ENCODE peak calls at places on chromosomes 4 and X, in seven cellular contexts. One of them, this sample, is unnamed.

GRCh38 chr4:155392486-155393184 is 15.9 kb upstream of the MAP9 start:
- DNase-seq in HCT116: peak; percentile 61
- DNase-seq in IMR-90: peak; percentile 84
- DNase-seq in K562: no peak
- DNase-seq in HepG2: peak; percentile 7
- DNase-seq in GM12878: no peak
- DNase-seq in H1: no peak
- DNase-seq in this sample: no peak

GRCh38 chr4:73885570-73886230 is 16.5 kb downstream of the CXCL1 start:
- DNase-seq in HCT116: no peak
- DNase-seq in IMR-90: no peak
- DNase-seq in K562: peak; percentile 31
- DNase-seq in HepG2: no peak
- DNase-seq in GM12878: no peak
- DNase-seq in H1: no peak
- DNase-seq in this sample: no peak

GRCh38 chr4:8854866-8855265 is 16.8 kb downstream of the HMX1 start:
- DNase-seq in HCT116: no peak
- DNase-seq in IMR-90: peak; percentile 24
- DNase-seq in K562: no peak
- DNase-seq in HepG2: no peak
- DNase-seq in GM12878: no peak
- DNase-seq in H1: no peak
- DNase-seq in this sample: no peak

GRCh38 chr4:4423706-4424498 is 37.0 kb downstream of the NSG1 start:
- DNase-seq in HCT116: no peak
- DNase-seq in IMR-90: no peak
- DNase-seq in K562: no peak
- DNase-seq in HepG2: no peak
- DNase-seq in GM12878: no peak
- DNase-seq in H1: no peak
- DNase-seq in this sample: no peak

GRCh38 chrX:148259990-148260389 is 240.4 kb upstream of the AFF2 start:
- DNase-seq in HCT116: no peak
- DNase-seq in IMR-90: no peak
- DNase-seq in K562: no peak
- DNase-seq in HepG2: no peak
- DNase-seq in GM12878: no peak
- DNase-seq in H1: no peak
- DNase-seq in this sample: no peak

GRCh38 chr4:122480023-122480422 is 23.5 kb upstream of the IL2 start:
- DNase-seq in HCT116: no peak
- DNase-seq in IMR-90: peak; percentile 44
- DNase-seq in K562: peak; percentile 63
- DNase-seq in HepG2: peak; percentile 8
- DNase-seq in GM12878: no peak
- DNase-seq in H1: no peak
- DNase-seq in this sample: no peak

GRCh38 chrX:1657367-1658082 is 42.7 kb downstream of the ASMT start:
- DNase-seq in HCT116: no peak
- DNase-seq in IMR-90: no peak
- DNase-seq in K562: no peak
- DNase-seq in HepG2: no peak
- DNase-seq in GM12878: peak; percentile 62
- DNase-seq in H1: no peak
- DNase-seq in this sample: no peak

GRCh38 chr4:149112109-149112508 is 669.9 kb upstream of the NR3C2 start:
- DNase-seq in HCT116: no peak
- DNase-seq in IMR-90: no peak
- DNase-seq in K562: no peak
- DNase-seq in HepG2: no peak
- DNase-seq in GM12878: no peak
- DNase-seq in H1: no peak
- DNase-seq in this sample: no peak

GRCh38 chr4:15864771-15865566 is 73.6 kb downstream of the FGFBP1 start:
- DNase-seq in HCT116: no peak
- DNase-seq in IMR-90: no peak
- DNase-seq in K562: no peak
- DNase-seq in HepG2: no peak
- DNase-seq in GM12878: no peak
- DNase-seq in H1: no peak
- DNase-seq in this sample: no peak

GRCh38 chr4:24801136-24801855 is 5.9 kb downstream of the SOD3 start:
- DNase-seq in HCT116: no peak
- DNase-seq in IMR-90: no peak
- DNase-seq in K562: no peak
- DNase-seq in HepG2: no peak
- DNase-seq in GM12878: no peak
- DNase-seq in H1: no peak
- DNase-seq in this sample: no peak

GRCh38 chr4:13522282-13523104 is 21.8 kb downstream of the NKX3-2 start:
- DNase-seq in HCT116: no peak
- DNase-seq in IMR-90: no peak
- DNase-seq in K562: no peak
- DNase-seq in HepG2: no peak
- DNase-seq in GM12878: no peak
- DNase-seq in H1: no peak
- DNase-seq in this sample: peak; percentile 39

DNA sequence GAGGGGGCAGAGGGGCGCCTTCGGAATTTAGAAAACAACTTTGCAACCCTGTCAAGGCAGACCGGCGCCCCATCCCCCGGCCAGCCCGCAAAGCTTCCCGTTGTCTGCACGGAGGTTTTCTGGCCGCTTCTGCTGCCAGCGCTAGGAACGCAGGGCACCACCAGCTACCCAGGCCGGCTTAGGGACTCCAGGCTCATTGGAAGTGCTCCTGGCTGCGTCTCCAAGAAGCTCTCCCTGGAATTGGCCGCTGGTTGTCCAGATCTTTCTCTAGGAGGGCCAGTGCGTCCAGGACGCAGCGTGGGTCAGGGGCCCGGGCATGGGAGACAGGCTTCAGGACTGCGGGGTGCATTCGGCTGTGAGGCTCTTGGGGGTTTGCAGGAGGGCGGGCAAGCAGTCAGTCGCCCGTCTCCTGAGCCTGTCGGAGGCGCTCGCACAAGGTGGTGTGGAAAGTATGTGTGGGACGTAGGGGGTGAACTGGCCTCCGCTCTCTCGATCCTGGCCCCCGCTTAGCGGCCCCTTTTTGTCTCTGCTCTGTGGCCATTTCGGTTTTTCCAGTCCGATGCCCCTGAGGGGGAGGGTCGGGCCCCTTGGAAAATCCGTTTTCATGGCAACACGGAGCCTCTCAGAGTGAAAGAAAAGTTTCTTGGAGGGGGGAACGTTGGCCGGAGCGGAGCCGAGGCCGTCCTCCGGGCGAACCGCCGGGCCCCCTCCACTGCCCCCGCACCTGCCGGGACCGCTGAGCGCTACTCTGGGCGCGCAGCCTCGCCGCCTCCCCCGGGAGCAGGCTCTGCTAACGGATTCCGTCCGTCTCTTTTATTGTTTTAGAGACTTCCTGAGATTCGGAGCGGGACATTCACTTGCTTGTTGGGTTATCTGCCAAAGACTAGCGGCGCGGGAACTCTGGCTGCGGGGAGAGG is 810 bp upstream of the SOX3 start:
- DNase-seq in HCT116: no peak
- DNase-seq in IMR-90: no peak
- DNase-seq in K562: no peak
- DNase-seq in HepG2: no peak
- DNase-seq in GM12878: no peak
- DNase-seq in H1: no peak
- DNase-seq in this sample: peak; percentile 22
- H3K27me3 ChIP-seq in HCT116: no peaks in the 10 kb centered on the region
- H3K27me3 ChIP-seq in IMR-90: peaks cover 83% of the 10 kb centered on the region
- H3K27me3 ChIP-seq in K562: no peaks in the 10 kb centered on the region
- H3K27me3 ChIP-seq in HepG2: no peaks in the 10 kb centered on the region
- H3K27me3 ChIP-seq in GM12878: no peaks in the 10 kb centered on the region
- H3K27me3 ChIP-seq in H1: peaks cover 15% of the 10 kb centered on the region
- H3K27me3 ChIP-seq in this sample: peaks cover 88% of the 10 kb centered on the region

DNA sequence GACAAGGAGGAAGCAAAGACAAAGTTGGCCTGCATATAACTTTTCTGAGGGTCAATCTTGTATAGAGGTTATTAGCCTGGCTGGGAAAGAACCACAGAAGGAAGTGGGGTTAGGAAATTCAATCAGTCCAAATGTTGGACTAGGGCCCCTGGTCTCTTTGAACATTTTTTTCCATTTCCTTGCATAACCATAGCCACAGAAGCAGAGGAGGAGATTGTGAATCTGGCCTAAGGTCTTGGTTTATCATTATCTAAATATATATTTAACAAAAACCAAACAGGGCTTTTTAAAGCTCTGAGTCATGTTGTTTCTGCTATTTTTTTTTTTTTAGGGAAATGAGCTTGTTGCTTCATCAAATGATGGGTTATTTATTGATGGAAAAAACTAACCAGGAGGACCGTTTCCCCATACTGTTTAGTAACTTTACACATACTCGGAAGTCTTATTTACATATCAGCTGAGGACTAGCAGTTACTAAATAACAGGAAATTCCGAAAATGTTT is 97.7 kb upstream of the ACSL4 start:
- DNase-seq in HCT116: no peak
- DNase-seq in IMR-90: peak; percentile 75
- DNase-seq in K562: no peak
- DNase-seq in HepG2: peak; percentile 93
- DNase-seq in GM12878: no peak
- DNase-seq in H1: no peak
- DNase-seq in this sample: no peak
- TF ChIP-seq RAD21 in HCT116: no peak
- TF ChIP-seq RAD21 in IMR-90: no peak
- TF ChIP-seq RAD21 in K562: no peak
- TF ChIP-seq RAD21 in HepG2: no peak
- TF ChIP-seq RAD21 in GM12878: no peak
- TF ChIP-seq RAD21 in H1: no peak
- TF ChIP-seq RAD21 in this sample: no peak

GRCh38 chr4:176437756-176438155 is 118.0 kb downstream of the SPCS3 start:
- DNase-seq in HCT116: no peak
- DNase-seq in IMR-90: peak; percentile 29
- DNase-seq in K562: no peak
- DNase-seq in HepG2: no peak
- DNase-seq in GM12878: no peak
- DNase-seq in H1: no peak
- DNase-seq in this sample: no peak

GRCh38 chr4:176435891-176436499 is 116.2 kb downstream of the SPCS3 start:
- DNase-seq in HCT116: no peak
- DNase-seq in IMR-90: peak; percentile 51
- DNase-seq in K562: no peak
- DNase-seq in HepG2: no peak
- DNase-seq in GM12878: no peak
- DNase-seq in H1: no peak
- DNase-seq in this sample: no peak

GRCh38 chr4:176438401-176438800 is 118.6 kb downstream of the SPCS3 start:
- DNase-seq in HCT116: no peak
- DNase-seq in IMR-90: no peak
- DNase-seq in K562: no peak
- DNase-seq in HepG2: no peak
- DNase-seq in GM12878: no peak
- DNase-seq in H1: no peak
- DNase-seq in this sample: no peak

GRCh38 chr4:176433983-176434382 is 114.2 kb downstream of the SPCS3 start:
- DNase-seq in HCT116: no peak
- DNase-seq in IMR-90: peak; percentile 22
- DNase-seq in K562: no peak
- DNase-seq in HepG2: no peak
- DNase-seq in GM12878: no peak
- DNase-seq in H1: no peak
- DNase-seq in this sample: no peak

DNA sequence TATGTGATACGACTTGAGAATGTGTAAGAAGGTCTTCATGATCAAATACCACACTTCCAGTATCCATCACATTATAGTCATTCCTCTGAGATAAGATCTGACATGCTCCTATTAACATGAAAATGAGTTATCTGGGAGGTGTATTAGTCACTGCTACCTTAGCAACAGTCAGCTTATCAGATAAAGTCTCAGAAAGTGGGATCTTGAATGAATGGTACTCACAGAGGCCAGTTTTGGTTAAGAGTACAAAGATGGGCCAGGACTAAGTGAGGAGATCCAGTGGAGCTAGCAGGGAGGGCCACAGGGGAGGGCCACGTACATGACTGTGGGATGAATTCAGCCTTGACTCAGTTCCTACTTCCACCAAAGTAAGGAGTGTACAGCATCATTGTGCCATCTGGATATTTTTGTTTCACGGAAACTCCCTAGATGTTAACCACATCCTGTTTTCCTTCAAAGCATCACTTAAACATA is 116.8 kb downstream of the SPCS3 start:
- DNase-seq in HCT116: no peak
- DNase-seq in IMR-90: peak; percentile 94
- DNase-seq in K562: no peak
- DNase-seq in HepG2: no peak
- DNase-seq in GM12878: no peak
- DNase-seq in H1: no peak
- DNase-seq in this sample: no peak
- H3K27ac ChIP-seq in HCT116: no peak overlapping the region
- H3K27ac ChIP-seq in IMR-90: no peak overlapping the region
- H3K27ac ChIP-seq in K562: no peak overlapping the region
- H3K27ac ChIP-seq in HepG2: no peak overlapping the region
- H3K27ac ChIP-seq in GM12878: no peak overlapping the region
- H3K27ac ChIP-seq in H1: no peak overlapping the region
- H3K27ac ChIP-seq in this sample: peak overlapping the region; percentile 79

GRCh38 chr4:80268936-80269335 is 2.5 kb downstream of the FGF5 start:
- DNase-seq in HCT116: no peak
- DNase-seq in IMR-90: no peak
- DNase-seq in K562: no peak
- DNase-seq in HepG2: no peak
- DNase-seq in GM12878: no peak
- DNase-seq in H1: no peak
- DNase-seq in this sample: no peak

GRCh38 chr4:80268081-80268823 is 1.8 kb downstream of the FGF5 start:
- DNase-seq in HCT116: no peak
- DNase-seq in IMR-90: peak; percentile 53
- DNase-seq in K562: no peak
- DNase-seq in HepG2: no peak
- DNase-seq in GM12878: no peak
- DNase-seq in H1: no peak
- DNase-seq in this sample: peak; percentile 20

GRCh38 chr4:80265571-80266266 is 745 bp upstream of the FGF5 start:
- DNase-seq in HCT116: no peak
- DNase-seq in IMR-90: peak; percentile 92
- DNase-seq in K562: peak; percentile 55
- DNase-seq in HepG2: no peak
- DNase-seq in GM12878: no peak
- DNase-seq in H1: no peak
- DNase-seq in this sample: peak; percentile 64

GRCh38 chr4:80266267-80266901 is at the start of gene FGF5:
- DNase-seq in HCT116: no peak
- DNase-seq in IMR-90: peak; percentile 94
- DNase-seq in K562: peak; percentile 85
- DNase-seq in HepG2: no peak
- DNase-seq in GM12878: no peak
- DNase-seq in H1: no peak
- DNase-seq in this sample: peak; percentile 83

DNA sequence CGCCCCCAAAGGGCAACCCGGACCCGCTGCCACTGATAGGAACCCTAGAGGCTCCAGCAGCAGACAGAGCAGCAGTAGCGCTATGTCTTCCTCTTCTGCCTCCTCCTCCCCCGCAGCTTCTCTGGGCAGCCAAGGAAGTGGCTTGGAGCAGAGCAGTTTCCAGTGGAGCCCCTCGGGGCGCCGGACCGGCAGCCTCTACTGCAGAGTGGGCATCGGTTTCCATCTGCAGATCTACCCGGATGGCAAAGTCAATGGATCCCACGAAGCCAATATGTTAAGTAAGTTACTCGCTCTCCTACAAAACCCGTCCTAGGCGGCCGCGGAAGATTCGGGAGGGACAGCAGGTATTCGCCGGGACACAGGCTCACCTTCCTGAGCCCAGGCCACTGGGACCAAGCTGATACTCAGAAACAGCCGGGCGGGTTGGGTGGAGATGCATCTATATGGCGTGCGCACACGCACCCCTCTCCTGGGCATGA is 477 bp downstream of the FGF5 start:
- DNase-seq in HCT116: no peak
- DNase-seq in IMR-90: peak; percentile 59
- DNase-seq in K562: peak; percentile 65
- DNase-seq in HepG2: no peak
- DNase-seq in GM12878: no peak
- DNase-seq in H1: no peak
- DNase-seq in this sample: peak; percentile 59
- H3K27me3 ChIP-seq in HCT116: peaks cover 48% of the 10 kb centered on the region
- H3K27me3 ChIP-seq in IMR-90: no peaks in the 10 kb centered on the region
- H3K27me3 ChIP-seq in K562: no peaks in the 10 kb centered on the region
- H3K27me3 ChIP-seq in HepG2: peaks cover 40% of the 10 kb centered on the region
- H3K27me3 ChIP-seq in GM12878: peaks cover 36% of the 10 kb centered on the region
- H3K27me3 ChIP-seq in H1: peaks cover 79% of the 10 kb centered on the region
- H3K27me3 ChIP-seq in this sample: no peaks in the 10 kb centered on the region

This sample was measured in SK-N-SH.